ENCODE peak calls at places on chromosomes 4 and X, in five cellular contexts. D is body of pancreas, B is thoracic aorta, V is BJ, J is heart right ventricle. A is an unnamed sample. For H3K27me3, the result is how much of the 10 kb centered on the place peaks cover.

GRCh38 chr4:183950536-183950935 is 45.4 kb downstream of the STOX2 start:
- DNase-seq in D (no peak), B (no peak), V (no peak), J (no peak), A (no peak)

GRCh38 chrX:71250856-71251255 is 3.1 kb downstream of the ZMYM3 start:
- DNase-seq in D (no peak), B (no peak), V (no peak), J (no peak), A (no peak)

GRCh38 chrX:111511477-111511876 is at the start of gene SERTM2:
- DNase-seq in D (no peak), B (no peak), V (no peak), J (no peak), A (no peak)

GRCh38 chr4:88600129-88600849 is 8.0 kb downstream of the HERC3 start:
- DNase-seq in D (no peak), B (no peak), V (peak), J (no peak), A (no peak)

GRCh38 chr4:170089274-170089742 is 448 bp downstream of the AADAT start:
- DNase-seq in D (peak), B (no peak), V (no peak), J (no peak), A (no peak)

GRCh38 chr4:138891610-138892009 is 124.0 kb upstream of the NOCT start:
- DNase-seq in D (no peak), B (no peak), V (no peak), J (no peak), A (no peak)

GRCh38 chr4:53015681-53016080 is 153.6 kb downstream of the RASL11B start:
- DNase-seq in D (no peak), B (no peak), V (no peak), J (no peak), A (no peak)

GRCh38 chr4:684611-685010 is 4.3 kb downstream of the SLC49A3 start:
- DNase-seq in D (no peak), B (no peak), V (no peak), J (no peak), A (no peak)

GRCh38 chr4:100299019-100299418 is 108.8 kb upstream of the DDIT4L start:
- DNase-seq in D (no peak), B (peak), V (peak), J (no peak), A (peak)

GRCh38 chr4:161454860-161455259 is 708.9 kb downstream of the FSTL5 start:
- DNase-seq in D (no peak), B (no peak), V (no peak), J (no peak), A (no peak)

GRCh38 chr4:101806914-101807313 is 16.4 kb downstream of the BANK1 start:
- DNase-seq in D (no peak), B (no peak), V (no peak), J (no peak), A (no peak)

GRCh38 chrX:133650262-133650661 is 235.0 kb upstream of the GPC4 start:
- DNase-seq in D (no peak), B (no peak), V (no peak), J (no peak), A (no peak)

GRCh38 chrX:69298466-69299140 is 133.3 kb upstream of the PJA1 start:
- DNase-seq in D (no peak), B (no peak), V (no peak), J (no peak), A (no peak)

GRCh38 chr4:137384476-137384875 is 147.8 kb downstream of the PCDH18 start:
- DNase-seq in D (no peak), B (no peak), V (no peak), J (no peak), A (no peak)

GRCh38 chr4:38562751-38563198 is 101.2 kb upstream of the KLF3 start:
- DNase-seq in D (no peak), B (no peak), V (no peak), J (peak), A (no peak)

GRCh38 chr4:105150511-105150910 is 3.8 kb downstream of the TET2 start:
- DNase-seq in D (no peak), B (no peak), V (no peak), J (no peak), A (no peak)

GRCh38 chr4:40749717-40750460 is at the start of gene NSUN7:
- DNase-seq in D (peak), B (no peak), V (no peak), J (peak), A (peak)

DNA sequence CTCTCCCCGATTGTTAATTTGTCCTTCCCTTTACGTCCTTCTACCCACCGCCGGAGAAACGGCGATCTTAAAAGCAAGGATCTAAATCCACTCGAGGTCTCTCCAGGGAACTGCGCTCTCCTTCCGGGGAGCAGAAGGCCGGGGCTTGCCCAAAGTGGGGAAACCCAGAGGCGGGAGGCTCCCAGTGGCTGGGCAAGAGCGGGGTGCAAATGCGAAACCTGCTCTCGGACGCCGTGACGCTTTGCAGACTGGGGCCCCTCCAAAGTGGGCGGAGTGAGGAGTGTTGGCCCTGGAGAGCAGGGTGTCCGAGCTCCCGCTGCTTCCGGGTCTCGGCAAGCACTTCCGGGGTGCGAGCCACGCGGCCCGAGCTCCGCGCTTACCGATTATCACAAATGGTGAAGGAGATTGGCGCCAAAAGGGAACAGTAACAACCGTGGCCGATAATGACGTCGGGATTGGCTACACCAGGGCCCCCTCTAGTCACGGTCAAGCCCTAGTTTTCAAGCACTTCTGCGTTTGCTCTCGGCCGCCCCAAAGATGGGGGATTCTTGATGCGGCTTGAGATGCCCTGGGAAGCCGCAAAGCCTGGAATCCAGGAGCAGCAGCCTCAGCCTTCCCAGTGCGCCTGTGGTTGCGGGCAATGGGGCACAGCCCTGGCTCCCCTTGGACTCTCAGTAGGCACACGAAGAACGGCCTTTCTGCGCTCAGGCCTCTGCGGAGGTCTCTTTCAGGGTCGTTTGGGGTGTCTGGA is 29.0 kb downstream of the HAND2 start:
- DNase-seq in D (no peak), B (no peak), V (no peak), J (peak), A (no peak)
- TF ChIP-seq CTCF in D (no peak), B (no peak), V (no peak), J (no peak), A (no peak)

GRCh38 chr4:77600521-77601451 is 4.8 kb upstream of the CXCL13 start:
- DNase-seq in D (peak), B (no peak), V (no peak), J (no peak), A (no peak)

GRCh38 chr4:77599378-77599777 is 6.2 kb upstream of the CXCL13 start:
- DNase-seq in D (peak), B (no peak), V (no peak), J (no peak), A (no peak)

GRCh38 chr4:77601614-77602187 is 3.9 kb upstream of the CXCL13 start:
- DNase-seq in D (no peak), B (no peak), V (no peak), J (no peak), A (no peak)

DNA sequence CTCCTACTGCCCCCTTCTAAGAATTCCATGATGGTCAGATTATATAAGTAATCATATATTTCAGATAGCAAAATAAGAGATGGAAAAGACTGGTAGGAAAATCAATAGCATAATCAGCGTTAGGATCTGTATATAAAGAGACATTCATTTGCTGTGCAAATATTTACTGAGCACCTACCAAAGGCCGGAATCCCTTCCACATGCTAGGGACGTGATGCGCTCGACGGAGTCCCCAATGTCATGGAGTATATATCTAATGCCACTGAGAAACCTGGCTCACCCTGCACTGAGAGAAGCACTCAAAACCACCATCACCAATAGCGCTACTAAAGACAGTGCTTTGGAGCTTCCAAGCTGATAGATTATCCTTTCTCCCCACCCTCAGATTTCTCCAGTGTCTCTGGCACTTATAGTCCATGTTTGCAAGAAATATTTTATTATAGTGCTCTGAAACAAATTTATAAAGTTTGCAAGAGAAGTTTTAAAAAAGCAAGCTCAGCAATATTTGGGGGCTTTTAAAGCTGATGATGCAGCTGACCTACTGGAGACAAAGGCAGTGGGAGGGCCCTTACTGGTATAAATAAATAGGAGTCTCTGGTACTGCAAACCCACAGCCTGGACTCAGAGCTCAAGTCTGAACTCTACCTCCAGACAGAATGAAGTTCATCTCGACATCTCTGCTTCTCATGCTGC is at the start of gene CXCL13:
- DNase-seq in D (no peak), B (no peak), V (no peak), J (no peak), A (no peak)
- H3K27me3 ChIP-seq in D (under half), B (under half), V (under half), J (under half), A (under half)

DNA sequence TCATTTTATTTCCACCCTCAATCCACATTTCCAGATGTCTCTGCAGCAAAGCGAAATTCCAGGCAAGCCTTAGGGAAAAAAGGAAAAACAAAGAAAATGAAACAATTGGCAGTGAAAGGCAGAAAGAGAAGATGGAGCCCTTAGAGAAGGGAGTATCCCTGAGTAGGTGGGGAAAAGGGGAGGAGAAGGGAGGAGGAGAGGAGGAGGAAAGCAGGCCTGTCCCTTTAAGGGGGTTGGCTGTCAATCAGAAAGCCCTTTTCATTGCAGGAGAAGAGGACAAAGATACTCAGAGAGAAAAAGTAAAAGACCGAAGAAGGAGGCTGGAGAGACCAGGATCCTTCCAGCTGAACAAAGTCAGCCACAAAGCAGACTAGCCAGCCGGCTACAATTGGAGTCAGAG is at the start of gene PLP1:
- DNase-seq in D (no peak), B (no peak), V (no peak), J (no peak), A (no peak)
- H3K4me3 ChIP-seq in D (no peak), B (no peak), V (no peak), J (no peak), A (no peak)

DNA sequence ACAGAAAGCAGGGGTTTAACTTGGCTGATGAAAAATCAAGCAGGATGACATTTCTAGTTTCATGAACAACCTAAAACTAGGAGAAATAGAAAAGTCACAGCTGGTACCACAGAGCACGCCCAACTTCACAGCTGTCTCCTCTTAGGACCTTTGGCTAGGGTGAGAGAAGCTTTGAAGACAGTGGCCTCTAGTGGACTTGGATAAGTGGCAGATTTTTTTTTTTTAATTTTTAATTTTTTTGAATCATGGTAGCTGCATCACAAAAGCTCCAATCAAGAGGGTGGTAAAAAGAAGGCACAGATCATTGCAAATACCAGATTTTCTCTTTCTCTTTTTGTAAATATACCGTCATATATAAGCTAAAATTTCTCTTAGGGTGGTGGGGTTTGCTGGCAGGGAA is 20.2 kb upstream of the MAP3K15 start:
- DNase-seq in D (no peak), B (no peak), V (no peak), J (no peak), A (no peak)
- TF ChIP-seq CTCF in D (peak), B (no peak), V (peak), J (no peak), A (no peak)